ENCODE peak calls at places on chromosomes 2 and 18, in ten cellular contexts. One of them, this sample, is unnamed.
A peak's percentile ranks its signal among the peaks of the same experiment; 100 is the strongest.

GRCh38 chr2:226609361-226609760 is 190.3 kb downstream of the IRS1 start:
- DNase-seq in dorsolateral prefrontal cortex: no peak
- DNase-seq in PC-3: no peak
- DNase-seq in CD8-positive, alpha-beta T cell: no peak
- DNase-seq in heart left ventricle: peak; percentile 20
- DNase-seq in uterus: no peak
- DNase-seq in A549: no peak
- DNase-seq in fibroblast of lung: peak; percentile 89
- DNase-seq in keratinocyte: peak; percentile 4
- DNase-seq in coronary artery: no peak
- DNase-seq in this sample: no peak

GRCh38 chr2:127525692-127526141 is 572 bp downstream of the IWS1 start:
- DNase-seq in dorsolateral prefrontal cortex: no peak
- DNase-seq in PC-3: peak; percentile 47
- DNase-seq in CD8-positive, alpha-beta T cell: peak; percentile 6
- DNase-seq in heart left ventricle: no peak
- DNase-seq in uterus: no peak
- DNase-seq in A549: peak; percentile 14
- DNase-seq in fibroblast of lung: peak; percentile 56
- DNase-seq in keratinocyte: no peak
- DNase-seq in coronary artery: no peak
- DNase-seq in this sample: no peak

GRCh38 chr2:159201321-159202063 is 85.0 kb downstream of the WDSUB1 start:
- DNase-seq in dorsolateral prefrontal cortex: no peak
- DNase-seq in PC-3: no peak
- DNase-seq in CD8-positive, alpha-beta T cell: no peak
- DNase-seq in heart left ventricle: no peak
- DNase-seq in uterus: no peak
- DNase-seq in A549: no peak
- DNase-seq in fibroblast of lung: peak; percentile 52
- DNase-seq in keratinocyte: no peak
- DNase-seq in coronary artery: no peak
- DNase-seq in this sample: peak; percentile 23

GRCh38 chr18:55869965-55870585 is 282.1 kb upstream of the TCF4 start:
- DNase-seq in dorsolateral prefrontal cortex: no peak
- DNase-seq in PC-3: peak; percentile 58
- DNase-seq in CD8-positive, alpha-beta T cell: no peak
- DNase-seq in heart left ventricle: peak; percentile 40
- DNase-seq in uterus: peak; percentile 33
- DNase-seq in A549: no peak
- DNase-seq in fibroblast of lung: peak; percentile 41
- DNase-seq in keratinocyte: no peak
- DNase-seq in coronary artery: no peak
- DNase-seq in this sample: no peak

GRCh38 chr2:159093496-159093895 is 125.1 kb downstream of the TANC1 start:
- DNase-seq in dorsolateral prefrontal cortex: no peak
- DNase-seq in PC-3: no peak
- DNase-seq in CD8-positive, alpha-beta T cell: no peak
- DNase-seq in heart left ventricle: no peak
- DNase-seq in uterus: no peak
- DNase-seq in A549: no peak
- DNase-seq in fibroblast of lung: peak; percentile 66
- DNase-seq in keratinocyte: no peak
- DNase-seq in coronary artery: no peak
- DNase-seq in this sample: no peak

GRCh38 chr2:106073608-106074406 is 120.3 kb downstream of the UXS1 start:
- DNase-seq in dorsolateral prefrontal cortex: no peak
- DNase-seq in PC-3: no peak
- DNase-seq in CD8-positive, alpha-beta T cell: no peak
- DNase-seq in heart left ventricle: no peak
- DNase-seq in uterus: no peak
- DNase-seq in A549: no peak
- DNase-seq in fibroblast of lung: no peak
- DNase-seq in keratinocyte: no peak
- DNase-seq in coronary artery: no peak
- DNase-seq in this sample: no peak

GRCh38 chr2:95008311-95008710 is 17.2 kb upstream of the MAL start:
- DNase-seq in dorsolateral prefrontal cortex: no peak
- DNase-seq in PC-3: no peak
- DNase-seq in CD8-positive, alpha-beta T cell: no peak
- DNase-seq in heart left ventricle: no peak
- DNase-seq in uterus: no peak
- DNase-seq in A549: no peak
- DNase-seq in fibroblast of lung: no peak
- DNase-seq in keratinocyte: no peak
- DNase-seq in coronary artery: no peak
- DNase-seq in this sample: no peak

GRCh38 chr18:28248653-28249052 is 71.7 kb upstream of the CDH2 start:
- DNase-seq in dorsolateral prefrontal cortex: no peak
- DNase-seq in PC-3: no peak
- DNase-seq in CD8-positive, alpha-beta T cell: no peak
- DNase-seq in heart left ventricle: no peak
- DNase-seq in uterus: no peak
- DNase-seq in A549: no peak
- DNase-seq in fibroblast of lung: no peak
- DNase-seq in keratinocyte: no peak
- DNase-seq in coronary artery: no peak
- DNase-seq in this sample: no peak

GRCh38 chr18:65422544-65423136 is 328.2 kb upstream of the CDH7 start:
- DNase-seq in dorsolateral prefrontal cortex: no peak
- DNase-seq in PC-3: no peak
- DNase-seq in CD8-positive, alpha-beta T cell: no peak
- DNase-seq in heart left ventricle: no peak
- DNase-seq in uterus: no peak
- DNase-seq in A549: no peak
- DNase-seq in fibroblast of lung: no peak
- DNase-seq in keratinocyte: no peak
- DNase-seq in coronary artery: no peak
- DNase-seq in this sample: no peak

GRCh38 chr2:119106301-119106897 is 52.2 kb downstream of the C1QL2 start:
- DNase-seq in dorsolateral prefrontal cortex: peak; percentile 45
- DNase-seq in PC-3: peak; percentile 47
- DNase-seq in CD8-positive, alpha-beta T cell: no peak
- DNase-seq in heart left ventricle: no peak
- DNase-seq in uterus: no peak
- DNase-seq in A549: no peak
- DNase-seq in fibroblast of lung: peak; percentile 26
- DNase-seq in keratinocyte: no peak
- DNase-seq in coronary artery: peak; percentile 8
- DNase-seq in this sample: peak; percentile 10

GRCh38 chr2:34096552-34097171 is 497.6 kb upstream of the FAM98A start:
- DNase-seq in dorsolateral prefrontal cortex: peak; percentile 42
- DNase-seq in PC-3: peak; percentile 84
- DNase-seq in CD8-positive, alpha-beta T cell: peak; percentile 7
- DNase-seq in heart left ventricle: peak; percentile 22
- DNase-seq in uterus: no peak
- DNase-seq in A549: peak; percentile 19
- DNase-seq in fibroblast of lung: peak; percentile 77
- DNase-seq in keratinocyte: no peak
- DNase-seq in coronary artery: no peak
- DNase-seq in this sample: peak; percentile 15

GRCh38 chr2:97936199-97936598 is 59.5 kb downstream of the TMEM131 start:
- DNase-seq in dorsolateral prefrontal cortex: no peak
- DNase-seq in PC-3: peak; percentile 78
- DNase-seq in CD8-positive, alpha-beta T cell: no peak
- DNase-seq in heart left ventricle: no peak
- DNase-seq in uterus: no peak
- DNase-seq in A549: no peak
- DNase-seq in fibroblast of lung: no peak
- DNase-seq in keratinocyte: no peak
- DNase-seq in coronary artery: no peak
- DNase-seq in this sample: no peak

GRCh38 chr18:31099490-31100230 is 2.6 kb downstream of the DSC2 start:
- DNase-seq in dorsolateral prefrontal cortex: no peak
- DNase-seq in PC-3: peak; percentile 64
- DNase-seq in CD8-positive, alpha-beta T cell: no peak
- DNase-seq in heart left ventricle: no peak
- DNase-seq in uterus: no peak
- DNase-seq in A549: no peak
- DNase-seq in fibroblast of lung: no peak
- DNase-seq in keratinocyte: no peak
- DNase-seq in coronary artery: no peak
- DNase-seq in this sample: no peak

GRCh38 chr2:222569826-222570225 is 86.1 kb downstream of the FARSB start:
- DNase-seq in dorsolateral prefrontal cortex: no peak
- DNase-seq in PC-3: peak; percentile 81
- DNase-seq in CD8-positive, alpha-beta T cell: no peak
- DNase-seq in heart left ventricle: no peak
- DNase-seq in uterus: no peak
- DNase-seq in A549: no peak
- DNase-seq in fibroblast of lung: peak; percentile 42
- DNase-seq in keratinocyte: no peak
- DNase-seq in coronary artery: no peak
- DNase-seq in this sample: no peak

GRCh38 chr2:148619560-148620190 is 24.9 kb upstream of the EPC2 start:
- DNase-seq in dorsolateral prefrontal cortex: no peak
- DNase-seq in PC-3: no peak
- DNase-seq in CD8-positive, alpha-beta T cell: no peak
- DNase-seq in heart left ventricle: no peak
- DNase-seq in uterus: no peak
- DNase-seq in A549: no peak
- DNase-seq in fibroblast of lung: no peak
- DNase-seq in keratinocyte: no peak
- DNase-seq in coronary artery: no peak
- DNase-seq in this sample: no peak

GRCh38 chr2:80238692-80239469 is 65.7 kb downstream of the LRRTM1 start:
- DNase-seq in dorsolateral prefrontal cortex: peak; percentile 58
- DNase-seq in PC-3: peak; percentile 59
- DNase-seq in CD8-positive, alpha-beta T cell: no peak
- DNase-seq in heart left ventricle: no peak
- DNase-seq in uterus: no peak
- DNase-seq in A549: peak; percentile 5
- DNase-seq in fibroblast of lung: peak; percentile 51
- DNase-seq in keratinocyte: no peak
- DNase-seq in coronary artery: no peak
- DNase-seq in this sample: no peak
- TF ChIP-seq CTCF in dorsolateral prefrontal cortex: peak; percentile 81
- TF ChIP-seq CTCF in PC-3: peak; percentile 72
- TF ChIP-seq CTCF in CD8-positive, alpha-beta T cell: peak; percentile 57
- TF ChIP-seq CTCF in heart left ventricle: peak; percentile 50
- TF ChIP-seq CTCF in uterus: peak; percentile 10
- TF ChIP-seq CTCF in A549: peak; percentile 35
- TF ChIP-seq CTCF in fibroblast of lung: peak; percentile 86
- TF ChIP-seq CTCF in keratinocyte: peak; percentile 53
- TF ChIP-seq CTCF in coronary artery: peak; percentile 29
- TF ChIP-seq CTCF in this sample: peak; percentile 57

DNA sequence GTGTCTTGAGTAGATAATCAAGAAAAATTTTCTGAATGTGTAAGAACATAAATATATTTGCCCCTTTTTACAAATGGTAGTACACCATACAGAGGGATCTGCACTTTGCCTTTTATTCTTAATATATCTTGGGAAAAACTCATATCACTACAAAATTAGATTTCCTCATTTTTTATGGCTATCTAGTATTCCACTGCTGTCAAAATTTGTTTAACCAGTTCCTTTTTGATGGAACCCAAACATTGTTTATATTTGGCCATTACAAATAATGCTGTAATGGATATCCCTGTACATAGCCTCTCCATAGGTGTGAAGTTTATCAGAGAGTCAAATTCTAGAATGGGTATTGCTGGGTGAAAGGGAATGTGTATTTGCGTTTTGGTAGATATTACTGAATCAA is 243.1 kb downstream of the AGPS start:
- DNase-seq in dorsolateral prefrontal cortex: no peak
- DNase-seq in PC-3: no peak
- DNase-seq in CD8-positive, alpha-beta T cell: no peak
- DNase-seq in heart left ventricle: no peak
- DNase-seq in uterus: no peak
- DNase-seq in A549: no peak
- DNase-seq in fibroblast of lung: no peak
- DNase-seq in keratinocyte: no peak
- DNase-seq in coronary artery: no peak
- DNase-seq in this sample: no peak
- H3K27ac ChIP-seq in dorsolateral prefrontal cortex: no peak overlapping the region
- H3K27ac ChIP-seq in PC-3: no peak overlapping the region
- H3K27ac ChIP-seq in CD8-positive, alpha-beta T cell: no peak overlapping the region
- H3K27ac ChIP-seq in heart left ventricle: no peak overlapping the region
- H3K27ac ChIP-seq in uterus: no peak overlapping the region
- H3K27ac ChIP-seq in A549: no peak overlapping the region
- H3K27ac ChIP-seq in fibroblast of lung: no peak overlapping the region
- H3K27ac ChIP-seq in keratinocyte: no peak overlapping the region
- H3K27ac ChIP-seq in coronary artery: no peak overlapping the region
- H3K27ac ChIP-seq in this sample: no peak overlapping the region

GRCh38 chr2:196712867-196713266 is 73.4 kb downstream of the CCDC150 start:
- DNase-seq in dorsolateral prefrontal cortex: no peak
- DNase-seq in PC-3: no peak
- DNase-seq in CD8-positive, alpha-beta T cell: no peak
- DNase-seq in heart left ventricle: no peak
- DNase-seq in uterus: no peak
- DNase-seq in A549: no peak
- DNase-seq in fibroblast of lung: no peak
- DNase-seq in keratinocyte: no peak
- DNase-seq in coronary artery: no peak
- DNase-seq in this sample: no peak

GRCh38 chr2:196719565-196719872 is 80.0 kb downstream of the GTF3C3 start:
- DNase-seq in dorsolateral prefrontal cortex: no peak
- DNase-seq in PC-3: no peak
- DNase-seq in CD8-positive, alpha-beta T cell: no peak
- DNase-seq in heart left ventricle: no peak
- DNase-seq in uterus: no peak
- DNase-seq in A549: no peak
- DNase-seq in fibroblast of lung: no peak
- DNase-seq in keratinocyte: no peak
- DNase-seq in coronary artery: no peak
- DNase-seq in this sample: no peak

GRCh38 chr2:196718796-196719564 is 79.5 kb downstream of the CCDC150 start:
- DNase-seq in dorsolateral prefrontal cortex: no peak
- DNase-seq in PC-3: peak; percentile 4
- DNase-seq in CD8-positive, alpha-beta T cell: no peak
- DNase-seq in heart left ventricle: no peak
- DNase-seq in uterus: no peak
- DNase-seq in A549: peak; percentile 37
- DNase-seq in fibroblast of lung: peak; percentile 86
- DNase-seq in keratinocyte: no peak
- DNase-seq in coronary artery: no peak
- DNase-seq in this sample: no peak

GRCh38 chr2:196718394-196718793 is 78.9 kb downstream of the CCDC150 start:
- DNase-seq in dorsolateral prefrontal cortex: no peak
- DNase-seq in PC-3: no peak
- DNase-seq in CD8-positive, alpha-beta T cell: no peak
- DNase-seq in heart left ventricle: no peak
- DNase-seq in uterus: no peak
- DNase-seq in A549: no peak
- DNase-seq in fibroblast of lung: peak; percentile 22
- DNase-seq in keratinocyte: no peak
- DNase-seq in coronary artery: no peak
- DNase-seq in this sample: no peak
- TF ChIP-seq CTCF in dorsolateral prefrontal cortex: no peak
- TF ChIP-seq CTCF in PC-3: no peak
- TF ChIP-seq CTCF in CD8-positive, alpha-beta T cell: no peak
- TF ChIP-seq CTCF in heart left ventricle: no peak
- TF ChIP-seq CTCF in uterus: no peak
- TF ChIP-seq CTCF in A549: no peak
- TF ChIP-seq CTCF in fibroblast of lung: no peak
- TF ChIP-seq CTCF in keratinocyte: no peak
- TF ChIP-seq CTCF in coronary artery: no peak
- TF ChIP-seq CTCF in this sample: no peak

GRCh38 chr18:54149078-54149697 is 75.3 kb downstream of the MBD2 start:
- DNase-seq in dorsolateral prefrontal cortex: no peak
- DNase-seq in PC-3: peak; percentile 91
- DNase-seq in CD8-positive, alpha-beta T cell: no peak
- DNase-seq in heart left ventricle: no peak
- DNase-seq in uterus: no peak
- DNase-seq in A549: peak; percentile 46
- DNase-seq in fibroblast of lung: peak; percentile 82
- DNase-seq in keratinocyte: peak; percentile 66
- DNase-seq in coronary artery: no peak
- DNase-seq in this sample: peak; percentile 7
- H3K27ac ChIP-seq in dorsolateral prefrontal cortex: no peak overlapping the region
- H3K27ac ChIP-seq in PC-3: peak overlapping the region; percentile 96
- H3K27ac ChIP-seq in CD8-positive, alpha-beta T cell: no peak overlapping the region
- H3K27ac ChIP-seq in heart left ventricle: no peak overlapping the region
- H3K27ac ChIP-seq in uterus: peak overlapping the region; percentile 23
- H3K27ac ChIP-seq in A549: peak overlapping the region; percentile 61
- H3K27ac ChIP-seq in fibroblast of lung: peak overlapping the region; percentile 24
- H3K27ac ChIP-seq in keratinocyte: peak overlapping the region; percentile 96
- H3K27ac ChIP-seq in coronary artery: peak overlapping the region; percentile 61
- H3K27ac ChIP-seq in this sample: no peak overlapping the region

This sample was measured in CD4-positive, alpha-beta T cell.